ENCODE peak calls at places on chromosomes 5 and 9, in eight cellular contexts. H is GM12865; N is CD4-positive, CD25-positive, alpha-beta regulatory T cell; C is left lung; S is mesothelial cell of epicardium; D is OCI-M1; O is putamen; A is PC-9. T is an unnamed sample.

GRCh38 chr5:34898258-34898895 is 16.9 kb downstream of the RAD1 start:
- DNase-seq in H (peak; percentile 79), N (peak; percentile 63), A (peak; percentile 84), O (peak; percentile 76), D (peak; percentile 84), S (peak; percentile 46), C (peak; percentile 46), T (peak; percentile 68)

GRCh38 chr5:151082976-151083651 is 2.3 kb upstream of the TNIP1 start:
- DNase-seq in C (peak; percentile 68), N (peak; percentile 75), O (no peak), H (peak; percentile 83), A (peak; percentile 74), D (no peak), S (no peak), T (no peak)

GRCh38 chr9:12426198-12426864 is 266.9 kb upstream of the TYRP1 start:
- DNase-seq in C (no peak), D (peak; percentile 97), H (no peak), O (no peak), A (no peak), S (no peak), N (no peak), T (peak; percentile 5)

GRCh38 chr5:111975133-111975532 is 218.1 kb upstream of the NREP start:
- DNase-seq in C (no peak), N (no peak), H (no peak), D (no peak), A (no peak), O (no peak), S (no peak), T (no peak)

GRCh38 chr9:93599571-93600403 is 23.4 kb downstream of the PHF2 start:
- DNase-seq in A (no peak), C (no peak), D (no peak), S (no peak), O (no peak), H (no peak), N (peak; percentile 37), T (no peak)

GRCh38 chr9:20630241-20630943 is 8.1 kb upstream of the MLLT3 start:
- DNase-seq in A (no peak), H (no peak), N (no peak), S (no peak), O (no peak), C (no peak), D (no peak), T (no peak)

GRCh38 chr9:130271473-130271872 is 5.9 kb downstream of the HMCN2 start:
- DNase-seq in H (no peak), D (no peak), A (no peak), S (no peak), O (no peak), N (no peak), C (no peak), T (no peak)

GRCh38 chr5:136522217-136522956 is 157.0 kb upstream of the TRPC7 start:
- DNase-seq in H (no peak), N (no peak), C (no peak), O (no peak), A (no peak), D (no peak), S (no peak), T (no peak)

GRCh38 chr5:1642221-1642620 is 118.5 kb upstream of the LPCAT1 start:
- DNase-seq in H (no peak), N (no peak), D (no peak), A (no peak), C (no peak), S (no peak), O (no peak), T (no peak)

T was measured in NCI-H1930.